ENCODE peak calls at places on chromosomes 16 and 17, in four cellular contexts. M is cardiac fibroblast, Z is GM23248, H is GM23338. O is an unnamed sample.

GRCh38 chr17:66275651-66276050 is 26.8 kb upstream of the PRKCA start:
- DNase-seq in M (peak; percentile 98), Z (peak; percentile 98), H (no peak), O (peak; percentile 81)

GRCh38 chr17:39665642-39666221 is 583 bp downstream of the TCAP start:
- DNase-seq in M (no peak), Z (peak; percentile 43), H (no peak), O (no peak)

GRCh38 chr16:27463741-27464662 is 62.0 kb downstream of the IL21R start:
- DNase-seq in M (no peak), Z (no peak), H (no peak), O (no peak)

GRCh38 chr16:4316732-4317461 is 1.0 kb downstream of the GLIS2 start:
- DNase-seq in M (peak; percentile 27), Z (peak; percentile 73), H (no peak), O (no peak)

GRCh38 chr16:87707097-87707496 is 58.7 kb downstream of the KLHDC4 start:
- DNase-seq in M (no peak), Z (no peak), H (peak; percentile 63), O (no peak)

GRCh38 chr16:85900031-85900792 is 1.2 kb downstream of the IRF8 start:
- DNase-seq in M (no peak), Z (no peak), H (no peak), O (no peak)

GRCh38 chr17:4327638-4328037 is 38.8 kb downstream of the UBE2G1 start:
- DNase-seq in M (peak; percentile 85), Z (peak; percentile 93), H (no peak), O (peak; percentile 54)

GRCh38 chr16:89785523-89786155 is 30.8 kb downstream of the FANCA start:
- DNase-seq in M (no peak), Z (no peak), H (no peak), O (no peak)

GRCh38 chr16:85687651-85688471 is 893 bp downstream of the GINS2 start:
- DNase-seq in M (no peak), Z (no peak), H (peak; percentile 47), O (no peak)

GRCh38 chr16:56264609-56264972 is 73.3 kb downstream of the GNAO1 start:
- DNase-seq in M (no peak), Z (no peak), H (no peak), O (no peak)

GRCh38 chr16:21652451-21652850 is at the start of gene IGSF6:
- DNase-seq in M (no peak), Z (no peak), H (no peak), O (no peak)

GRCh38 chr16:901715-902601 is 68.8 kb downstream of the LMF1 start:
- DNase-seq in M (no peak), Z (no peak), H (no peak), O (no peak)

GRCh38 chr17:5618511-5618910 is 34.2 kb upstream of the NLRP1 start:
- DNase-seq in M (no peak), Z (no peak), H (no peak), O (no peak)

GRCh38 chr16:86391987-86392386 is 118.3 kb upstream of the FOXF1 start:
- DNase-seq in M (peak; percentile 67), Z (peak; percentile 84), H (no peak), O (peak; percentile 93)

GRCh38 chr17:10767237-10767636 is 36.7 kb downstream of the TMEM238L start:
- DNase-seq in M (no peak), Z (no peak), H (no peak), O (no peak)

GRCh38 chr16:82034981-82035612 is at the start of gene HSD17B2:
- DNase-seq in M (peak; percentile 4), Z (peak; percentile 33), H (no peak), O (peak; percentile 79)

GRCh38 chr17:10772425-10773380 is 31.2 kb downstream of the TMEM238L start:
- DNase-seq in M (peak; percentile 28), Z (no peak), H (peak; percentile 93), O (peak; percentile 4)

GRCh38 chr17:52124993-52125392 is 33.5 kb downstream of the CA10 start:
- DNase-seq in M (no peak), Z (no peak), H (no peak), O (no peak)

GRCh38 chr17:27586203-27586701 is 44.7 kb upstream of the LGALS9 start:
- DNase-seq in M (peak; percentile 86), Z (peak; percentile 88), H (no peak), O (peak; percentile 79)

GRCh38 chr17:8696951-8697745 is 47.5 kb downstream of the CCDC42 start:
- DNase-seq in M (no peak), Z (no peak), H (peak; percentile 82), O (peak; percentile 80)

GRCh38 chr16:23132921-23133532 is 16.2 kb downstream of the USP31 start:
- DNase-seq in M (peak; percentile 57), Z (peak; percentile 80), H (no peak), O (peak; percentile 77)

GRCh38 chr17:15431201-15431600 is 36.2 kb downstream of the CDRT4 start:
- DNase-seq in M (no peak), Z (no peak), H (no peak), O (peak; percentile 100)

GRCh38 chr17:80931421-80932265 is 60.0 kb upstream of the CHMP6 start:
- DNase-seq in M (peak; percentile 46), Z (peak; percentile 90), H (peak; percentile 86), O (peak; percentile 70)

GRCh38 chr17:77571562-77571981 is 386.9 kb upstream of the TNRC6C start:
- DNase-seq in M (peak; percentile 2), Z (peak; percentile 28), H (no peak), O (peak; percentile 46)

GRCh38 chr17:61208301-61209098 is 191.1 kb upstream of the TBX2 start:
- DNase-seq in M (peak; percentile 53), Z (peak; percentile 53), H (no peak), O (peak; percentile 87)
- H3K4me3 ChIP-seq in M (no peak overlapping the region), Z (peak overlapping the region; percentile 65), H (no peak overlapping the region), O (peak overlapping the region; percentile 5)

GRCh38 chr17:7019839-7020519 is 2.9 kb upstream of the BCL6B start:
- DNase-seq in M (peak; percentile 56), Z (peak; percentile 70), H (peak; percentile 79), O (peak; percentile 40)
- H3K4me3 ChIP-seq in M (peak overlapping the region; percentile 33), Z (peak overlapping the region; percentile 68), H (peak overlapping the region; percentile 47), O (peak overlapping the region; percentile 52)

GRCh38 chr17:42428141-42428944 is 5.3 kb upstream of the CAVIN1 start:
- DNase-seq in M (peak; percentile 99), Z (peak; percentile 97), H (peak; percentile 94), O (peak; percentile 90)

GRCh38 chr17:42423766-42424165 is 710 bp upstream of the CAVIN1 start:
- DNase-seq in M (no peak), Z (no peak), H (no peak), O (no peak)

GRCh38 chr17:42422958-42423712 is at the start of gene CAVIN1:
- DNase-seq in M (peak; percentile 98), Z (peak; percentile 99), H (peak; percentile 99), O (peak; percentile 98)

GRCh38 chr17:42422412-42422957 is 571 bp downstream of the CAVIN1 start:
- DNase-seq in M (peak; percentile 48), Z (peak; percentile 77), H (peak; percentile 70), O (peak; percentile 32)

GRCh38 chr17:42424991-42425610 is 2.0 kb upstream of the CAVIN1 start:
- DNase-seq in M (no peak), Z (peak; percentile 64), H (no peak), O (no peak)
- H3K4me3 ChIP-seq in M (no peak overlapping the region), Z (no peak overlapping the region), H (no peak overlapping the region), O (no peak overlapping the region)

DNA sequence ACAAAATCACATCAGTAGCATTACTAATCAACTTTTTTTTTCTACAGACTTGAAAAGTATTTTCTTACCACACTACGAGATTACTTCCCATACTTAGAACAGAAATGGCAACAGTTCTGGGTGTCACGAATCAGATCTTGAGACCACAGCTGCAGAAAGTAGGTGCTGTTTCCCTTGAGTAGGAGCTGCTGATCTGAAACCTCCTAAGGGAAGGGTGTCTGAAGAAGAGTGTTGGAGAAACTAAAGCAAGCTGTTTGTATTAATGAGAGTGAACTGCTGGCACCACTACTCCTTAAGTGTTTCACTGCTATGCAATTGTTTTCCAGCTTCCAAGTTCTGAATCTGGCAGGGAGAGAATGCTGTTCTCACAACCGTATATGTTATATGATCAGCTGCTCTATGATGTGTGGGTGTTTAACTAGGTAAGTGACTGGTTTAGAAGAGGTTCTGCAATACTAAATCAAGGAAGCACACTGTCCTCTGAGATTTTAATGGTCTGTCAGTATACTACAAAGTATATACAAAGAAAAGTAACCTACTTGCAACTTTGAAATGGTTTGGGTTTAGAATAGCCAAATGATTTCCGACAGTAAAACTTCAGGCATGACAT is 3.3 kb downstream of the ZNF652 start:
- DNase-seq in M (no peak), Z (peak; percentile 30), H (no peak), O (no peak)
- H3K4me3 ChIP-seq in M (no peak overlapping the region), Z (peak overlapping the region; percentile 14), H (no peak overlapping the region), O (no peak overlapping the region)

O was measured in fibroblast of villous mesenchyme.